ENCODE peak calls at places on chromosomes 5 and 9, in five cellular contexts. Q, V, H, Z and G are unnamed samples. For H3K4me1 and H3K36me3, the result is how much of the 10 kb centered on the place peaks cover.

GRCh38 chr9:91839926-91840464 is 110.0 kb downstream of the ROR2 start:
- DNase-seq in Z (no peak), V (no peak), H (no peak), Q (no peak), G (no peak)

GRCh38 chr5:13478831-13479465 is 465.5 kb downstream of the DNAH5 start:
- DNase-seq in H (peak), Q (no peak), V (peak), Z (peak), G (no peak)

GRCh38 chr9:95038666-95039065 is 278.8 kb downstream of the FANCC start:
- DNase-seq in H (no peak), Q (no peak), V (no peak), Z (no peak), G (no peak)

GRCh38 chr9:103942652-103943051 is 151.5 kb upstream of the SMC2 start:
- DNase-seq in V (no peak), Z (no peak), Q (no peak), H (no peak), G (peak)

GRCh38 chr9:34454571-34455065 is 3.8 kb downstream of the FAM219A start:
- DNase-seq in Q (no peak), H (no peak), V (peak), Z (no peak), G (no peak)

GRCh38 chr5:135195267-135195603 is 161.2 kb upstream of the PITX1 start:
- DNase-seq in H (no peak), V (peak), Q (no peak), Z (no peak), G (no peak)

GRCh38 chr5:34517249-34517648 is 138.9 kb upstream of the RAI14 start:
- DNase-seq in Q (no peak), H (no peak), V (peak), Z (no peak), G (no peak)

GRCh38 chr5:178125253-178125916 is 5.4 kb upstream of the RMND5B start:
- DNase-seq in H (no peak), Q (no peak), V (no peak), Z (peak), G (no peak)

GRCh38 chr5:135691116-135691515 is 112.3 kb upstream of the CXCL14 start:
- DNase-seq in H (no peak), Q (no peak), V (no peak), Z (no peak), G (no peak)

GRCh38 chr5:18314192-18314778 is 680.0 kb downstream of the TAF11L14 start:
- DNase-seq in Q (no peak), V (peak), H (peak), Z (peak), G (no peak)

GRCh38 chr9:129278391-129279237 is 100.6 kb upstream of the IER5L start:
- DNase-seq in V (peak), Q (peak), H (no peak), Z (no peak), G (peak)

GRCh38 chr5:173689171-173689676 is 72.8 kb upstream of the BOD1 start:
- DNase-seq in H (no peak), V (no peak), Q (no peak), Z (no peak), G (peak)

GRCh38 chr5:158832736-158833135 is 267.0 kb downstream of the EBF1 start:
- DNase-seq in Z (no peak), Q (no peak), V (peak), H (no peak), G (no peak)

GRCh38 chr9:110932883-110933282 is 105.4 kb downstream of the LPAR1 start:
- DNase-seq in Z (no peak), Q (no peak), H (no peak), V (no peak), G (no peak)

GRCh38 chr9:136589766-136590740 is 44.2 kb upstream of the NOTCH1 start:
- DNase-seq in Z (no peak), H (no peak), V (no peak), Q (no peak), G (no peak)

GRCh38 chr5:133287500-133287899 is 235.7 kb downstream of the HSPA4 start:
- DNase-seq in Z (peak), H (peak), V (peak), Q (peak), G (peak)

GRCh38 chr5:111509119-111509518 is 3.2 kb downstream of the STARD4 start:
- DNase-seq in V (no peak), H (no peak), Z (no peak), Q (no peak), G (no peak)

GRCh38 chr5:115686692-115687054 is 60.8 kb upstream of the TMED7 start:
- DNase-seq in V (peak), Z (no peak), H (no peak), Q (no peak), G (no peak)

GRCh38 chr5:35859101-35859661 is 2.5 kb downstream of the IL7R start:
- DNase-seq in H (no peak), Z (no peak), V (no peak), Q (no peak), G (no peak)

GRCh38 chr5:36528588-36528987 is 77.8 kb upstream of the SLC1A3 start:
- DNase-seq in V (no peak), Z (no peak), Q (no peak), H (no peak), G (no peak)

GRCh38 chr9:5438301-5439162 is 807 bp upstream of the PLGRKT start:
- DNase-seq in V (peak), Q (peak), Z (no peak), H (no peak), G (peak)

GRCh38 chr9:33466565-33467495 is 6.9 kb downstream of the NOL6 start:
- DNase-seq in Z (peak), Q (peak), V (peak), H (peak), G (peak)

DNA sequence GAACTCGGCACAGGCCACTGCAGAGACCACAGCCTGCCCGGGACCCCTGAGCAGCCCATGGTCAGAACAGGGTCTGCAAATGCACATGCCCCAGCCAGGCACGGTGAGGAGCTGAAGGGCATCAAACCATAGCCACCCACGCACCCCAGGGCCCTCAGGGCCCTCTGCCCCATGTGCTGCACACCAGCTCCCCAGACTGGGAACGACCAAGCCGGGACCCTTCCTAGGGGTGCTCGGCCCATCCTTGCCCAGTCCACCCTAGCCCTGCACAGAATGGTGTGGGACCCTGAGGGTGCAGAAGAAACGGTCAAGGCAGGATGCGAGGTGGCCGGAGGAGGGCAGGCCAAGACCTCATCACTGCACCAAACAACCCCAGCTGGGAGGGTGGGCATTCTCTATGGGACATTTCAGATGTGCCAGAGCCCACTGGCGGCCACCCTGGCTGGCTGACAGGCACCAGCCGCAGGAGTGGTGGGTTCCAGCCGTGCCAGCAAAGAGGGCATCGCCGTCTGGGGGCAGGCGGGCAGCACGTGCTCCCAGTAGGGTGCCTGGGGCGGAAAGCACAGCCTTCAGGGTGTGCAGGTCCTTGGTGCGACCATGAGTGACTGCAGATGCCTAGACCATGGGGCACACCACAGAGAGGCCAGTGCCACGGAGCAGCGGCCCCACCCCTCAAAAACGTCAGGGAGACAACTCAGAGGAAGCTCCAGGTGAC is 16.4 kb downstream of the SLC12A7 start:
- DNase-seq in V (no peak), H (no peak), Z (no peak), Q (no peak), G (no peak)
- H3K4me1 ChIP-seq in V (under half), H (under half), Z (under half), Q (under half), G (under half)

GRCh38 chr5:74672215-74672877 is 12.7 kb upstream of the HEXB start:
- DNase-seq in V (no peak), Q (no peak), Z (no peak), H (no peak), G (no peak)

GRCh38 chr5:74669824-74670223 is 15.2 kb upstream of the HEXB start:
- DNase-seq in Q (no peak), H (peak), Z (no peak), V (no peak), G (no peak)

GRCh38 chr5:74667396-74667795 is 17.6 kb upstream of the HEXB start:
- DNase-seq in V (peak), Q (no peak), H (peak), Z (no peak), G (no peak)

GRCh38 chr5:74670377-74671038 is 14.5 kb upstream of the HEXB start:
- DNase-seq in Z (no peak), H (no peak), Q (no peak), V (no peak), G (no peak)

DNA sequence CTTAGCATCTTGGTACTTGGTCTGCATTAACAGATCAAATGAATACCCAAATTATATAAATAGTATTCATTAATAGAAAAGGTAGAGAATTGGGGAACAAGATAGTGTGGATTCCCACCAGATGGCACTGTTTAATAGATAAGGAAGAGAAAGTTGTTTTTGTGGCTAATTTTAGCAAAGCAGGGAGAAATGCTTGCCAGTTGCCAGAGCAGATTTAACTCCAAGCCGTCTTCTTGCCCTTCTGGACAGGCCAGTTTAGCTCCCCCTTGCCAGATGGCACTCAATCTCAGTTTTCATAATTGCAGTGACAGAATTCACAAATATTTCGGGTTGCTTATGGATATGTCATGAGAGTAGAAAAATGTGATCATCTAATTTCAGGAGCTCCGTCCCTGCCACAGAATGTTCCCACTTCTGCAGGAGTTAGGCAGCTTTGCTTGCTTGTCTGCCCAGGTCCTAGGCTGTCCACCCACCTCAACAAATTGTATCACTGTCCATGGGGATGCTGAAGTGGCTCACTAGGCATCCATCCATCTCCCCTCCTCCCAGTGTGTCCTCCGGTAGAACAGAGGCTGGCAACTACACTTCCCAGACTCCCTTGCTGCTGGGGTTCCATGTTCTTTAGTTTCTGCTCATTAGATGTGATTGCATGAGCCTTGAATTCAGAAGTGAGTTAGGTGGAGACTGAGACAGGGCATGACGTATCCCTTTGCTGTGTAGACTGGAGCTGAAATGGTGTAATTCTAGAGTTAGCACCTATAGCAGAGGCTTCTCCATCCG is 11.8 kb upstream of the HEXB start:
- DNase-seq in V (peak), Q (no peak), Z (peak), H (peak), G (no peak)
- H3K4me3 ChIP-seq in V (peak), Q (no peak), Z (peak), H (no peak), G (no peak)

GRCh38 chr9:107322643-107323042 is 39.6 kb downstream of the RAD23B start:
- DNase-seq in Z (no peak), H (no peak), V (no peak), Q (no peak), G (no peak)

GRCh38 chr9:107328510-107328909 is 45.4 kb downstream of the RAD23B start:
- DNase-seq in H (no peak), Z (no peak), V (no peak), Q (no peak), G (no peak)

GRCh38 chr9:107323836-107324235 is 40.8 kb downstream of the RAD23B start:
- DNase-seq in Z (no peak), V (no peak), Q (no peak), H (no peak), G (no peak)

GRCh38 chr9:107330420-107330819 is 47.3 kb downstream of the RAD23B start:
- DNase-seq in Z (no peak), H (no peak), Q (no peak), V (no peak), G (no peak)

DNA sequence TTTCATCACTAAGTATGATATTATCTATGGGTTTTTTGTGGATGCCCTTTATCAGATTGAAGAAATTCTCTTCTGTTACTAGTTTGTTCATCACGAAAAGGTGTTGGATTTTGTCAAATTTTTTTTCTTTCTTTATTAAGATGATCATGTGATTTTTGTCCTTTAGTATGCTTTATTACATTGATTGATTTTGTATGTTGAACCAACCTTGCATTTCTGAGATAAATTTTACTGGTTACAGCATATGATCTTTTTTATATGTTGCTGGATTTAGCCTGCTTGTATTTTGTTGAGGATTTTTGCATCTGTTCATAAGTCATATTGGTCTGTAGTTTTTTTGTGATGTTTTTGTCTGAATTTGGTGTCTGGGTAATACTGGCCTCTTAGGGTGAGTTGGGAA is 42.8 kb downstream of the RAD23B start:
- DNase-seq in H (no peak), Z (no peak), V (no peak), Q (no peak), G (no peak)
- H3K36me3 ChIP-seq in H (half or more), Z (under half), V (half or more), Q (under half), G (under half)

DNA sequence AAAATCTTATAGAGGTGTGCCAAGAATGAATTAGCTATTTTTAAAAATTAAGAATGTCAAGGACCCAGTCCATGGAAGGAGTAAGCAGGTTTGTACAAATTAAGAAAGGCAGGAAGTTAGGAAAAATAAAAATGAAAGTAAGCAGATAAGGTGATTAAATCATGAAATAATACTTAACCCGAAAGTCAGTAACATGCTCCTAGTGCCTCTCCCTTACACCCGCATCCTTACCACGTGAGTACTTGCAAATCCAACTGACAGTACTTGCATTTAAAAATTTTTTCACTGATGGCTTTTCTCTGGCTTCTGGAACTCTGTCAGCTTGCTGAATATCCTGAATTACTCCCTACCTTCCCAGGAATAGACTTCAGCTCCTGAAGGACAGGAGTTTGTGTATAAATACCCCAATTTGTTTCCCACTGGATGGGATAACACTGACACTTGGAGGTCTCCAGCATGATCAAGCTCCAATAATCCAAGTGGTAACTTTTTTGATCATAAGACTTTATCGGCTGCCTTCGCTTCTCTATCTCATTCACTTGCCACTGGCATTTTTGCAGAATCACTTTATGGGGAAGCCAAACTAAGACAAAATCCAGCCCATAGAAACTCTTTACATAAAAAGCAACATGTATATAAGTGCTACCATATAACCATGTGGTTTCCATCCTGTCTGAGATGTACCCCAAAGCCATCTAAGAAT is 41.6 kb upstream of the RICTOR start:
- DNase-seq in V (no peak), Z (no peak), H (no peak), Q (no peak), G (no peak)
- H3K4me1 ChIP-seq in V (under half), Z (under half), H (under half), Q (under half), G (under half)

GRCh38 chr9:127754761-127755557 is 19.9 kb upstream of the TOR2A start:
- DNase-seq in V (peak), H (peak), Q (no peak), Z (no peak), G (no peak)
- H3K4me3 ChIP-seq in V (no peak), H (peak), Q (no peak), Z (no peak), G (no peak)

DNA sequence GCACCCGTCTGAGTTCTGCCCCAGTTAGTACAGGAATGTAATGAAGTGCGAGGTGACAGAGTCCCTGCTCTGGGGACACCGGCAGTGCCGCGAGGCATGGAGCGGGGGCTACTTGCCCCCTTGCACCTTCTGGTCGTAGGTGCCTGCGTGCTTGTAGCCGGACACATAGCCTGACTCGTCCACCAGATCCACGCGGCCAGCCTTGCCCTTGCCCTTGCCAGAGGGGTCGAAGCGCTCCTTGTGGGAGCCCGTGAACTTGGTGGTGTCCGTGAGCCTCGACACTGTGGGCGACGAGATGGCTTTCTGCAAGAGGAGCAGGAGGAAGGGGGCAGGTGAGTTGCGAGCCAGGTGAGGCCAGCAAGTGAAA is 28.2 kb downstream of the TPPP start:
- DNase-seq in Z (no peak), Q (no peak), H (no peak), V (no peak), G (no peak)
- H3K36me3 ChIP-seq in Z (under half), Q (under half), H (under half), V (under half), G (under half)

GRCh38 chr9:135587658-135588057 is 26.1 kb downstream of the PAEP start:
- DNase-seq in Z (no peak), H (no peak), V (no peak), Q (no peak), G (no peak)
- H3K4me1 ChIP-seq in Z (under half), H (under half), V (under half), Q (under half), G (under half)

GRCh38 chr5:51396797-51397196 is 13.5 kb downstream of the ISL1 start:
- DNase-seq in Z (no peak), H (no peak), V (no peak), Q (no peak), G (no peak)

GRCh38 chr5:51399636-51399993 is 16.4 kb downstream of the ISL1 start:
- DNase-seq in V (no peak), Q (no peak), Z (no peak), H (peak), G (no peak)

GRCh38 chr5:51395666-51396356 is 12.6 kb downstream of the ISL1 start:
- DNase-seq in Q (no peak), Z (no peak), V (no peak), H (no peak), G (no peak)

GRCh38 chr5:51397996-51398395 is 14.7 kb downstream of the ISL1 start:
- DNase-seq in Q (no peak), Z (no peak), V (no peak), H (peak), G (no peak)

DNA sequence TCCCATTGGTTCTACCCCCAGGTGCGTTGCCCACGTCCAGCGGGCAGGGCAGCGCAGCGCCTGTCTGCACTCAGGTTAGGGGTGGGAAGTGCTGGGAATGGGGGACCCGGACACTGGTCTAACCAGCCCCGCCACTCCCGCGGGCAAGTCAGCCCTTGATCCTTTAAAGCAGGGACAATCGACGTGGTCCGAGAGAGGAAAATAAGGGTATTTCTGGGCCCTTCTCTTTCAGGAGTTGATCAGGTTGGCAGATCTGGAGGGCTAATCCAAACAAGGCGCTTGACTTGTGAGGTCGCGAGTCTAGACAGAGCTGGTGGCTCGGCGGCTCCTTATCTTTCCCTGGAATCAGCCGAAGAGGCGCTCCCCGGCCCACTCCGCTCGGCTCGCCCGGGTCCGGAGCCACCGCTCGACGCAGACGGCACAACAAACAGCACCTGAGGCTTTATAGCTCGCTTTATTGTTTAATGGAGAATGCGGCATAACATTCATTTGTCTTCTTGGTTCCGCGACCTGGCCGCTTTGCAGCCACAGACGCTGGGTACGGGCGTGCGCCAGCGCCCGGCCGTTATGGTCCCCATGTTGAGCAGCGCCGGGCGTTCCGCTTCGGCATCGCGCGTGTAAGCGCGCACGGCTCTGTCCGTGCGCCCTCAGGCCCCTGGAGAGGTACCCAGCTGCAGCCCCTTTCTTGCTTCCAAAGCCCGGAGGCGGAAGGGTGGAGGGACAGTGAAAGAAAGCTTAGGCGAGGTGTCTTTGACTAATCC is 15.8 kb downstream of the ISL1 start:
- DNase-seq in Z (no peak), Q (no peak), H (peak), V (no peak), G (no peak)
- H3K4me3 ChIP-seq in Z (no peak), Q (no peak), H (peak), V (no peak), G (no peak)

GRCh38 chr9:127490831-127491230 is 39.5 kb downstream of the LRSAM1 start:
- DNase-seq in H (no peak), Q (no peak), V (no peak), Z (no peak), G (no peak)
- H3K36me3 ChIP-seq in H (under half), Q (under half), V (under half), Z (under half), G (under half)